ENCODE peak calls at places on chromosomes 12 and 14, in six cellular contexts. L is esophagus muscularis mucosa, Z is mammary epithelial cell, X is endothelial cell of umbilical vein, F is left ventricle myocardium inferior, H is HCT116. E is an unnamed sample. For H3K36me3 and H3K9me3, the result is how much of the 10 kb centered on the place peaks cover.

GRCh38 chr12:67441736-67442346 is 172.7 kb downstream of the CAND1 start:
- DNase-seq in H (peak), X (peak), F (peak), Z (peak), L (peak), E (peak)

GRCh38 chr12:10052111-10052913 is 21.8 kb downstream of the CLEC9A start:
- DNase-seq in F (no peak), Z (no peak), X (no peak), H (no peak), L (no peak), E (no peak)

GRCh38 chr12:18634382-18634781 is 103.4 kb downstream of the PLCZ1 start:
- DNase-seq in X (no peak), Z (no peak), L (no peak), H (no peak), F (no peak), E (no peak)

GRCh38 chr14:57962293-57962996 is 96.6 kb upstream of the SLC35F4 start:
- DNase-seq in Z (no peak), F (no peak), L (peak), X (no peak), H (no peak), E (no peak)

GRCh38 chr14:89613260-89614008 is 196.4 kb upstream of the FOXN3 start:
- DNase-seq in F (no peak), H (no peak), X (no peak), Z (no peak), L (no peak), E (no peak)

GRCh38 chr14:85243306-85243705 is 286.6 kb upstream of the FLRT2 start:
- DNase-seq in L (no peak), X (no peak), H (no peak), Z (no peak), F (no peak), E (no peak)

GRCh38 chr12:50845021-50845647 is 2.4 kb downstream of the TMPRSS12 start:
- DNase-seq in Z (peak), X (no peak), L (no peak), H (no peak), F (no peak), E (no peak)

GRCh38 chr12:132046561-132046960 is 96.8 kb downstream of the EP400 start:
- DNase-seq in X (peak), H (no peak), Z (no peak), L (no peak), F (no peak), E (no peak)

GRCh38 chr14:81555051-81555450 is 21.4 kb upstream of the SEL1L start:
- DNase-seq in H (no peak), L (no peak), X (no peak), Z (no peak), F (no peak), E (no peak)

GRCh38 chr12:88952543-88952942 is 372.3 kb upstream of the KITLG start:
- DNase-seq in H (peak), L (no peak), F (no peak), X (peak), Z (peak), E (no peak)

GRCh38 chr14:34450958-34451357 is 11.1 kb downstream of the SPTSSA start:
- DNase-seq in Z (no peak), X (peak), F (no peak), L (no peak), H (no peak), E (no peak)

GRCh38 chr12:11630046-11630706 is 19.3 kb upstream of the ETV6 start:
- DNase-seq in X (no peak), Z (no peak), H (no peak), L (no peak), F (no peak), E (no peak)

DNA sequence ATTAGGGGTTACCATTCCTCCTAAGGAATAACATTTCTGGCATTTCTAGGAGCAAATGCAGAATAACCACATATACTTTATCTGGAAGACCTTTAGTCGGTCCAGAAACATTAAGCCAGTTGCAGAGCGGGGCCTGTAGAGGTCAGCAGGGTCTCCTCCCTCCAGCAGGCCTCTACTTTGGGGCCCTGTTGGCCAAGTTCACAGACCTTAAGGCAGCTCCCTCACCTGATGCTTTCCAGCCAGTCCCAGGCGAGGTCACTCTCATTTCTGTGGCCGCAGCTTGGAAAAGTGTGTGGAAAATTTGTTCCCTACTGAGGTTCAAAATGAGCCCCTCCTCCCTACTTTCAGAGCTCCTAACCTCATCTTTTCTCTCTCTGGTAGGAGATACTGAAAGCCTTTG is 74.1 kb downstream of the ESR2 start:
- DNase-seq in H (no peak), Z (no peak), L (no peak), F (no peak), X (no peak), E (no peak)
- H3K36me3 ChIP-seq in H (under half), Z (under half), L (half or more), F (half or more), X (under half), E (under half)

DNA sequence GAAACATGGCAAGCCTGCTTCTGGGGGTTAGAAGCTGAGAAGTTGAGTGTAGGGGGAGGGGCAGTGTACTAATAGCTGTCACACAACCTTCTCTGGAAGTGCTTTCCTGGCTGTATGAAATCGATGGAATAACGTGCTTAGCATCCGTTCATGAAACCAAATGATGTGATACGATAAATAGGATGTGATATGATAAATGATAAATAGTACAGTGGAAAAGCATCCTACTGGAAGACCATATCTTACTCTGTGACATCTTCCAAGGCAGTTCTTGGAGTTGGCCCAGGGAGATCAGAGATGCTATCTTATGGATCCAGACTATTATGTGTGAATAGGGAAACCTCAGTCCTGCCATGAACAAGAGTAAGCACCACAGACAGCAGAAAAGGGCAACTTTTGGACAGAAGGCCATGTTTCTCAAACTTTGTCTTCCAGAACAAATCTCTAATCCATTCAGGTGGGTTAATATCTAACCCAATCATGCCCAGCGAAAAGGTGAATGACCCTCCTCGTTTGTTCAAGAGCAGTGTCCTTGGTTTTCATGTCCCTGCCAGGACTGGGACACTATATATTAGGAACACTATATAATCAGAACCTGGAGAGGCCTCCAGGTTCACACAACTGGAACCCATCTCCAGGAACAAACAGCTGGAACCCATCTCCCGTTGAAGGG is at the start of gene ANG:
- DNase-seq in Z (no peak), F (no peak), H (no peak), L (no peak), X (no peak), E (no peak)
- H3K27ac ChIP-seq in Z (no peak), F (no peak), H (no peak), L (no peak), X (no peak), E (no peak)

DNA sequence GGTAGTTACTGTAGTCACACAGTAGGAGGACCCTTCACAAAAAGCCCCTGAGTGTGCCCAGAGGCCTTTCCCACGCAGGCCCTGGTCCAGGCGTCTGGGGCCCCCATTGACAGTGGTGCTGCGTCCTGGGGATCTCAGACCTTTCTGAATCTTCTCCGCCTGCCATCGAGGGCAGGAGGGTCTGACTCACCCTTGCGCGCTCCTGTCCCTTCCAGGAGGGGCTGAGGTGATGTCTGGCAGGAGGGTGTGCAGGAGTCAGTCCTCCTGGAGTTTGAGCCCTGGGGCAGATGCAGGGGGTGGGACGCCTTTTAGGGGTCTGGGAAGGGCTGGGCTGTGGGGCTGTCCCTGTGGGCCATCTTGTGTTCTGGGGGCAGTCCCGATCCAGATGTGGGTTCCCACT is 386.8 kb downstream of the TMEM121 start:
- DNase-seq in F (no peak), X (no peak), H (no peak), L (no peak), Z (no peak), E (no peak)
- H3K9me3 ChIP-seq in F (under half), X (under half), H (under half), L (under half), Z (under half), E (under half)

DNA sequence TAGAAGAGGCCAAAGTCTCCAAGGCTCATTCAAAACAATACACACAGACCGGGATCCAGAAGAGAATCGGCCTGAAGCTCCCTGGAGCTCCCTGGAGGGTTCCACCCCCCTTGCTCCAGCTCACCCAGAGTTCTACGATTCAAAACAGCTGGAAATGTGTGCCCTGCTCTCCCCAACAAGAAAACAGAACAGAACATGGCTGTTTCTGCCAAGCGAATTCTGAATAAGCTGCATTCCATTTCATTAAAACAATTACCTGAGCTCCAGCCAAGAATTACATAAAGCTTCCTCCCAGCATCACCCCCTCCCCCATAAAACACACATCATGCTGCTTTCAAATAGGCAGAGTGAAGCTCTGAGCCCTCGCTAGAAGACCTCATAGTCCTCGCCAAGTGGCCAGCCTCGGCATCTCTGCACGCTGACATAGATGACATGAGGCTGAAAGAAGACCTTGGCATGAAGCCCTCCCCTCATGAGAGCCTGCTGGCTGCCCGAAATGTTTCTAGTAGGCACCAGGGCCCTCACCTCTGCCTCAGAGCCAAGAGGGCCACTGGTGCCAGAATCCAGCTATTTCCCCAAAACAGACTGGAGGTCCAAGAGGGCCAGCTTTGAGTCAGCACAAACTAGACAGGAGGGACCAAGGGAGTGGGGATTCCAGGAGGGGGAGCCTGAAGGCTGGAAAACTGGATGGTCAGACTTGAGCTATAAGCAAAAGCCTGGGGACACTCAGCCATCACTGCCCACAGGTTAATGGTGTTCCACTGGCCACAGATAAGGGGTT is 8.3 kb downstream of the PXN start:
- DNase-seq in F (peak), L (no peak), Z (peak), X (peak), H (no peak), E (no peak)
- H3K36me3 ChIP-seq in F (under half), L (under half), Z (under half), X (under half), H (under half), E (under half)

DNA sequence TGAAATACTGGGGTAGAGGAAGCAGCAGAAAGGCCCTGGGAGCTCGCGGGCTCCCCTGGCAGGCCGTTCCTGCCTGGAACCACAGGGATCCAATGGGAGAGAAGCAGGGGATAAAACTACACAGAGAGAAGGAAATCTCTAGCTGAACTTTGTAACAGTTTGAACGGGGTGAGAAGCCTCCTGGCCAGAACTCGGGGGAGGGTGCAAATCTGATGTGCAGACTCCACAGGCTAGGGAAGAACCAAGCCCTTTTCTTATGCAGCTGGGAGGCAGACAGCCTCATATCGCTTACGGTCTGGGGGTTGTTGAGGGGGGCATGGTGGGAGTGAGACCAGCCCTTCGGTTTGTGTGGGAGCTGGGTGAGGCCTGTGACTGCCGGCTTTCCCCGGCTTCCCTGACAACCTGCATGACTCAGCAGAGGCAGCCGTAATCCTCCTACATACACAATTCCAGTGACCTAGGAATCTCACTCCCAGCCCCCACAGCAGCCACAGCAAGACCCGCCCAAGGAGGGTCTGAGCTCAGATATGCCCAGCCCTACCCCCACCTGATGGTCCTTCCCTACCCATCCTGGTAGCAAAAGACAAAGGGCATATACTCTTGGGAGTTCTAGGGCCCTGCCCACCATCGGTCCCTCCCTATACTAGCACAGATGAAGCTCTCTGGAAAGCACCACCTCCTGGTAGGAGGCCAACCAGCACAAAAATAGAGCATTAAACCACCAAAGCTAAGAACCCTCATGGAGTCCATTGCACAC is 143.0 kb downstream of the TMTC1 start:
- DNase-seq in L (no peak), F (peak), X (no peak), Z (peak), H (peak), E (no peak)
- H3K27ac ChIP-seq in L (peak), F (peak), X (no peak), Z (peak), H (peak), E (no peak)

DNA sequence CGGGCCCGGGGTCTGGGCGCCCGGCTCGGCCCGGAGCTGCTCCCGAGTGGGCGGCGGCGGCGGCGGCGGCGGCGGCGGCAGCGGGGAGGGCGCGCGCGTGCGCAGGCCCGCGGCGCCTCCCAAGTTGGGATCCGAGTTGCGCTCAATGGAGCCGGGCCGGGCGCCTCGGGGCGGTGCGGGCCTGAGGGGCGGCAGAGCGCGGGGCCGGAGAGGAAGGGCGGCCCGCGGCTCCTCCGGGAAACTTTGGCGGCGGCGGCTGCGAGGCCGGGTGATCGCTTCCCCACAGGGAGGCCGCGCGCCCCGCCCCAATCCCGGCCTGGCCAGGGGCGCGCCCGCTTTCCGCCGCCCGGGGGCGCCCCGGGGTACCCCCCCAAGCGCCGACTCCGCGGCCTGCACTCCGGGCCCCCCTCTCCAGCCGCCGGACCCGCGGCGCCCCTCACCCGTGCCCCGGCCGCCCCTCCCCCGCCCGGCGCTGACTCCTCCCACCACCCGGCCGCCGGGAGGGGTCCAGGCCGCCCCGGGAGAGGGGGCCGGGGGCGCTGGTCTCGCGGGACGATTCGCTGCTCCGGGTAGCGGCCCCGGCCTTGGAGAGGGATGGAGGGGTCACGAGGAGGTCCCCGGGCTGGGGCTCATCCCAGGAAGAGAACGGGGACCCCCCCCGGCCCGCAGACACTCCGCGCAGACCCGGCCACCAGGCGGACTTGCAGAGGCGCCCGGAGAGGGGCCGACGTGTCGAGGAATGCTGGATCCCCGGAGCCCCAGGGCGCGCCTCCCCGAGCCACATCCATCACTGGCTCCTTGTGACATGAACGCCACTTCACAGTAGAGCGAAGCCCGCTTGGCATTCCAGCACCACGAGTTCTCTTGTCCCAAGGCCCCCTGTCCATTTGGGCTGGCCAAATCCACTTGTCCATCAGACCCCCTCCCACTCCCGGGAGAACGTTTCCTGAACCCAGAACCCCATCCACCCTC is at the start of gene RILPL1:
- DNase-seq in L (no peak), F (peak), H (no peak), Z (peak), X (peak), E (peak)
- H3K9me3 ChIP-seq in L (under half), F (under half), H (under half), Z (under half), X (under half), E (under half)

GRCh38 chr14:56895154-56895553 is 84.9 kb upstream of the OTX2 start:
- DNase-seq in F (no peak), Z (no peak), X (no peak), H (no peak), L (peak), E (no peak)

GRCh38 chr14:56892959-56893358 is 82.7 kb upstream of the OTX2 start:
- DNase-seq in Z (no peak), F (no peak), X (no peak), L (peak), H (no peak), E (no peak)

GRCh38 chr14:56899829-56900228 is 89.5 kb upstream of the OTX2 start:
- DNase-seq in X (no peak), F (no peak), L (peak), H (no peak), Z (no peak), E (no peak)

GRCh38 chr14:56894591-56894991 is 84.3 kb upstream of the OTX2 start:
- DNase-seq in H (no peak), L (peak), Z (no peak), F (no peak), X (no peak), E (no peak)

GRCh38 chr14:56896231-56896630 is 86.0 kb upstream of the OTX2 start:
- DNase-seq in F (no peak), Z (no peak), H (no peak), X (no peak), L (no peak), E (no peak)
- H3K36me3 ChIP-seq in F (under half), Z (under half), H (under half), X (under half), L (under half), E (under half)

DNA sequence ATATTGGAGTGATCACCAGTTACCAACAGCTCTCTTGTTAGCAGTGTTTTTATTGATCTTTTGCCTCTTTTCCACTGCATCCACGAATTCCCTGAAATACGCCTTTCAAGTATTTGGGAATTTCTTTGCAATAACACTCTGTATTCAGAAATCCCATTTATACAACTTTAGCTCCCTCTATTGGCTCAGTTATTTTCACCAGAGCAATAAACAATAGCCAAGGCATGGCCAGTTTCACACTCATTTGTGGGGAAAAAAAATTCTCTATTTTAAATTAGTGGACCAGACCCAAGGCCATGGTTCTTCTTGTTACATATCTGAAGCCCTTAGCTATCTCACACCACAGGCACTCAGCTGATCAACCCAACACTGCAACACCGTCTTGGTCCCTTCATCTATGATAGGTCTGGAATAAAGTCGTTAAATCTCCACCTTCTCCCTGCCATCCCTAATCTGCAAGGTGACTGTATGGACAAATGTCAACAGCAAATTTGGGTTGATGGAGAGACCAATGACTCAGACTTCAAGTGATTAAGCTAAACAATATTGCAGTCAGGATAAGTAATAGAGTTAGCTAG is 92.4 kb upstream of the TMEM260 start:
- DNase-seq in X (peak), Z (peak), H (peak), L (no peak), F (no peak), E (no peak)
- H3K27ac ChIP-seq in X (no peak), Z (no peak), H (no peak), L (no peak), F (no peak), E (no peak)

E was measured in lung.